ENCODE peak calls at places on chromosomes 3 and 15, in six cellular contexts. R is HCT116, H is heart left ventricle, Q is H1, S is body of pancreas, L is breast epithelium. C is an unnamed sample.
A peak's percentile ranks its signal among the peaks of the same experiment; 100 is the strongest.

GRCh38 chr3:100041328-100041749 is 73.0 kb downstream of the FILIP1L start:
- DNase-seq in H (no peak), S (no peak), L (no peak), Q (no peak), R (peak; percentile 8), C (no peak)

GRCh38 chr15:31279221-31280036 is 47.2 kb upstream of the KLF13 start:
- DNase-seq in S (peak; percentile 53), Q (no peak), L (peak; percentile 49), R (no peak), H (peak; percentile 20), C (no peak)

GRCh38 chr15:40293905-40294895 is 11.3 kb upstream of the ANKRD63 start:
- DNase-seq in S (no peak), R (no peak), Q (no peak), H (no peak), L (no peak), C (no peak)

GRCh38 chr3:120983841-120984240 is 75.8 kb downstream of the STXBP5L start:
- DNase-seq in H (no peak), S (no peak), L (no peak), R (no peak), Q (no peak), C (no peak)

GRCh38 chr3:168053115-168053514 is 42.6 kb downstream of the GOLIM4 start:
- DNase-seq in S (no peak), H (no peak), L (no peak), Q (no peak), R (no peak), C (no peak)

GRCh38 chr15:87653646-87654045 is 602.9 kb downstream of the NTRK3 start:
- DNase-seq in S (no peak), Q (no peak), H (no peak), L (no peak), R (no peak), C (no peak)

GRCh38 chr3:102006812-102007485 is 157.6 kb downstream of the NFKBIZ start:
- DNase-seq in H (peak; percentile 28), L (no peak), R (no peak), S (peak; percentile 29), Q (no peak), C (peak; percentile 64)

GRCh38 chr15:100958326-100959065 is 39.3 kb downstream of the LRRK1 start:
- DNase-seq in Q (no peak), R (no peak), H (no peak), S (no peak), L (no peak), C (no peak)

GRCh38 chr3:8854656-8855055 is 85.2 kb upstream of the OXTR start:
- DNase-seq in H (no peak), S (no peak), L (no peak), R (no peak), Q (no peak), C (no peak)

GRCh38 chr3:143361589-143361988 is 242.0 kb downstream of the CHST2 start:
- DNase-seq in L (no peak), R (no peak), H (no peak), S (no peak), Q (no peak), C (no peak)

GRCh38 chr3:45362161-45362560 is 26.2 kb upstream of the LARS2 start:
- DNase-seq in R (no peak), Q (no peak), H (no peak), L (no peak), S (no peak), C (no peak)

GRCh38 chr15:48440084-48440483 is 108.9 kb downstream of the DUT start:
- DNase-seq in S (no peak), L (no peak), H (no peak), Q (no peak), R (no peak), C (peak; percentile 31)

GRCh38 chr3:131608741-131609140 is 106.0 kb upstream of the MRPL3 start:
- DNase-seq in L (no peak), R (no peak), S (no peak), H (no peak), Q (no peak), C (no peak)

GRCh38 chr15:86059851-86060250 is 19.8 kb upstream of the AGBL1 start:
- DNase-seq in H (no peak), Q (no peak), S (no peak), R (no peak), L (no peak), C (no peak)

GRCh38 chr3:196803891-196804468 is 63.7 kb upstream of the SENP5 start:
- DNase-seq in S (no peak), Q (no peak), R (no peak), L (no peak), H (no peak), C (no peak)

GRCh38 chr15:58344164-58345070 is 87.4 kb upstream of the LIPC start:
- DNase-seq in H (no peak), Q (no peak), L (no peak), R (no peak), S (no peak), C (no peak)

GRCh38 chr3:45167011-45167911 is 21.1 kb upstream of the CDCP1 start:
- DNase-seq in S (peak; percentile 95), R (peak; percentile 98), L (peak; percentile 96), H (peak; percentile 61), Q (peak; percentile 88), C (peak; percentile 57)

GRCh38 chr3:180093535-180093934 is 56.8 kb upstream of the PEX5L start:
- DNase-seq in S (no peak), Q (no peak), L (no peak), H (no peak), R (no peak), C (no peak)

GRCh38 chr3:151191095-151191494 is 11.9 kb downstream of the GPR171 start:
- DNase-seq in S (no peak), Q (no peak), L (no peak), H (no peak), R (no peak), C (no peak)

GRCh38 chr3:14450922-14451606 is 48.7 kb downstream of the SLC6A6 start:
- DNase-seq in S (no peak), H (no peak), R (no peak), L (no peak), Q (no peak), C (no peak)

GRCh38 chr3:14451844-14452533 is 49.6 kb downstream of the SLC6A6 start:
- DNase-seq in Q (no peak), R (no peak), L (no peak), H (peak; percentile 58), S (peak; percentile 57), C (peak; percentile 76)

GRCh38 chr3:14453368-14453710 is 50.9 kb downstream of the SLC6A6 start:
- DNase-seq in Q (no peak), L (no peak), H (no peak), S (no peak), R (no peak), C (no peak)

GRCh38 chr3:14453841-14454630 is 51.6 kb downstream of the SLC6A6 start:
- DNase-seq in Q (no peak), H (no peak), S (no peak), R (no peak), L (no peak), C (no peak)

GRCh38 chr3:14452676-14453367 is 50.4 kb downstream of the SLC6A6 start:
- DNase-seq in S (peak; percentile 91), L (peak; percentile 85), H (peak; percentile 93), R (peak; percentile 73), Q (no peak), C (peak; percentile 96)
- TF ChIP-seq POLR2A in S (peak; percentile 31), L (no peak), H (no peak), R (no peak), Q (no peak), C (no peak)

GRCh38 chr15:71337197-71337845 is 222.1 kb downstream of the THSD4 start:
- DNase-seq in L (no peak), S (peak; percentile 42), Q (no peak), R (peak; percentile 28), H (no peak), C (no peak)

GRCh38 chr15:71335591-71335990 is 220.3 kb downstream of the THSD4 start:
- DNase-seq in Q (no peak), L (no peak), R (no peak), H (no peak), S (no peak), C (no peak)

GRCh38 chr15:71334874-71335273 is 219.6 kb downstream of the THSD4 start:
- DNase-seq in H (no peak), R (no peak), L (no peak), S (no peak), Q (no peak), C (peak; percentile 47)

GRCh38 chr15:71338251-71338650 is 223.0 kb downstream of the THSD4 start:
- DNase-seq in L (no peak), R (no peak), Q (no peak), S (no peak), H (peak; percentile 46), C (peak; percentile 64)

DNA sequence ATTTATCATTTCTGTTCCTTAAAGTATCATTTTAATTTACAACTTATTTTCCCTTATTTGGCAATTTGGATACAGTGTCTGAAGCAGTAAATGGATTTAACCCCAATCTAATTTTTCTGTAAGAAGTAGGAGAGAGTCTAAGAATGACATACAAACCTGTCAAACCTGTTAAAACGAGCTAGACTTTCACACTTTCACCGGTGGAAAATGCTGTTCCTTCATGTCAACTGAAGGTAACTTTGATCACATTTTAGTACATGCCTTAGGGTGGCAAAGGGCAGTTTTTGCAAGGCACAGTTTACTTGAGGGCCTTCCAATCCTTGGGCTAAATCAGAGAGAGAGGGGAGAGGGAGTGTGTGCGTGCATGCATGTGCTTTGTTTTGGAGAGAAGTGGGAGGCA is 221.4 kb downstream of the THSD4 start:
- DNase-seq in R (no peak), Q (no peak), L (no peak), H (no peak), S (no peak), C (no peak)
- H3K27ac ChIP-seq in R (peak overlapping the region; percentile 22), Q (peak overlapping the region; percentile 26), L (peak overlapping the region; percentile 68), H (peak overlapping the region; percentile 89), S (peak overlapping the region; percentile 47), C (peak overlapping the region; percentile 91)

GRCh38 chr3:29281265-29282228 is 676 bp downstream of the RBMS3 start:
- DNase-seq in S (no peak), H (peak; percentile 27), Q (no peak), L (no peak), R (no peak), C (peak; percentile 18)
- TF ChIP-seq POLR2A in S (no peak), H (no peak), Q (no peak), L (no peak), R (no peak), C (no peak)

GRCh38 chr15:22955544-22956085 is 24.6 kb downstream of the CYFIP1 start:
- DNase-seq in Q (no peak), L (no peak), H (no peak), S (no peak), R (no peak), C (no peak)
- H3K27ac ChIP-seq in Q (no peak overlapping the region), L (peak overlapping the region; percentile 52), H (peak overlapping the region; percentile 38), S (no peak overlapping the region), R (no peak overlapping the region), C (peak overlapping the region; percentile 35)

GRCh38 chr15:98548172-98548971 is 100.0 kb upstream of the IGF1R start:
- DNase-seq in H (peak; percentile 73), L (peak; percentile 63), S (peak; percentile 69), Q (peak; percentile 23), R (no peak), C (peak; percentile 77)
- TF ChIP-seq POLR2A in H (no peak), L (no peak), S (peak; percentile 66), Q (no peak), R (no peak), C (peak; percentile 42)

GRCh38 chr15:66654718-66655375 is 47.2 kb upstream of the SMAD6 start:
- DNase-seq in H (no peak), Q (no peak), S (no peak), R (no peak), L (no peak), C (no peak)
- H3K27ac ChIP-seq in H (peak overlapping the region; percentile 75), Q (no peak overlapping the region), S (no peak overlapping the region), R (no peak overlapping the region), L (peak overlapping the region; percentile 52), C (peak overlapping the region; percentile 52)

GRCh38 chr3:72079369-72079872 is 294.5 kb upstream of the PROK2 start:
- DNase-seq in R (no peak), H (no peak), L (no peak), Q (no peak), S (no peak), C (no peak)
- TF ChIP-seq POLR2A in R (no peak), H (no peak), L (no peak), Q (no peak), S (no peak), C (no peak)